ENCODE peak calls at places on chromosomes 3 and 15, in nine cellular contexts. H is T-helper 2 cell; B is DMS 273 treated with DMSO at 0.1 percent for 48 hours; Q is cardiac fibroblast; S is activated CD4-positive, alpha-beta T cell treated with anti-CD3 and anti-CD28 coated beads, Interleukin-2, amount 10 ng/mL, durations not matched to agents 7 days and 5 days; U is nephron progenitor cell; I is left colon; F is HS-5; X is Peyer's patch. K is an unnamed sample.

GRCh38 chr3:159828542-159828943 is 160.1 kb upstream of the IL12A start:
- DNase-seq in H (no peak), B (peak), Q (peak), S (no peak), U (no peak), I (no peak), F (no peak), X (no peak), K (peak)

GRCh38 chr15:36896949-36897348 is 203.4 kb downstream of the MEIS2 start:
- DNase-seq in H (no peak), B (no peak), Q (no peak), S (no peak), U (peak), I (no peak), F (no peak), X (no peak), K (no peak)

GRCh38 chr3:111636506-111636905 is 41.4 kb upstream of the ZBED2 start:
- DNase-seq in H (no peak), B (no peak), Q (peak), S (no peak), U (peak), I (no peak), F (no peak), X (no peak), K (no peak)

GRCh38 chr3:53196575-53197407 is 35.8 kb downstream of the PRKCD start:
- DNase-seq in H (no peak), B (no peak), Q (peak), S (peak), U (peak), I (peak), F (no peak), X (peak), K (peak)

GRCh38 chr3:126270145-126270811 is 86.9 kb downstream of the KLF15 start:
- DNase-seq in H (no peak), B (no peak), Q (peak), S (no peak), U (no peak), I (peak), F (no peak), X (peak), K (no peak)

GRCh38 chr3:120102674-120103073 is 8.4 kb upstream of the GSK3B start:
- DNase-seq in H (no peak), B (peak), Q (no peak), S (no peak), U (no peak), I (no peak), F (no peak), X (no peak), K (no peak)

GRCh38 chr15:77695548-77695947 is 62.8 kb upstream of the LINGO1 start:
- DNase-seq in H (no peak), B (no peak), Q (no peak), S (no peak), U (no peak), I (no peak), F (no peak), X (no peak), K (no peak)

GRCh38 chr3:133756716-133757694 is 10.8 kb downstream of the TF start:
- DNase-seq in H (no peak), B (no peak), Q (no peak), S (no peak), U (no peak), I (no peak), F (no peak), X (no peak), K (no peak)

GRCh38 chr15:51965691-51966090 is 5.9 kb downstream of the LEO1 start:
- DNase-seq in H (no peak), B (no peak), Q (no peak), S (no peak), U (no peak), I (no peak), F (no peak), X (no peak), K (no peak)

GRCh38 chr3:128036119-128036518 is 16.1 kb upstream of the SEC61A1 start:
- DNase-seq in H (no peak), B (no peak), Q (no peak), S (no peak), U (no peak), I (no peak), F (no peak), X (no peak), K (no peak)

GRCh38 chr3:180881065-180881801 is 31.2 kb upstream of the FXR1 start:
- DNase-seq in H (no peak), B (no peak), Q (no peak), S (no peak), U (no peak), I (no peak), F (no peak), X (no peak), K (no peak)

GRCh38 chr3:187952849-187953248 is 201.1 kb upstream of the LPP start:
- DNase-seq in H (no peak), B (no peak), Q (no peak), S (no peak), U (no peak), I (no peak), F (no peak), X (no peak), K (no peak)

GRCh38 chr3:105791134-105791533 is 77.7 kb downstream of the CBLB start:
- DNase-seq in H (no peak), B (no peak), Q (peak), S (no peak), U (no peak), I (no peak), F (peak), X (no peak), K (no peak)

GRCh38 chr3:101667331-101667730 is 9.6 kb downstream of the ZBTB11 start:
- DNase-seq in H (no peak), B (no peak), Q (no peak), S (no peak), U (no peak), I (no peak), F (no peak), X (no peak), K (no peak)

GRCh38 chr15:90001683-90002427 is 731 bp downstream of the ZNF710 start:
- DNase-seq in H (peak), B (no peak), Q (peak), S (peak), U (peak), I (peak), F (no peak), X (peak), K (peak)

GRCh38 chr3:61903074-61903473 is 341.7 kb downstream of the PTPRG start:
- DNase-seq in H (no peak), B (no peak), Q (no peak), S (no peak), U (no peak), I (no peak), F (no peak), X (no peak), K (no peak)

GRCh38 chr3:194369522-194370279 is at the start of gene LRRC15:
- DNase-seq in H (no peak), B (no peak), Q (peak), S (no peak), U (peak), I (peak), F (no peak), X (no peak), K (no peak)

GRCh38 chr15:33201376-33202189 is 7.1 kb upstream of the FMN1 start:
- DNase-seq in H (no peak), B (no peak), Q (no peak), S (peak), U (peak), I (peak), F (no peak), X (peak), K (peak)

GRCh38 chr3:29171583-29171990 is 109.3 kb upstream of the RBMS3 start:
- DNase-seq in H (no peak), B (no peak), Q (peak), S (peak), U (no peak), I (no peak), F (no peak), X (no peak), K (no peak)

GRCh38 chr3:121629601-121630000 is 31.1 kb downstream of the HCLS1 start:
- DNase-seq in H (no peak), B (no peak), Q (no peak), S (no peak), U (no peak), I (no peak), F (no peak), X (no peak), K (no peak)

GRCh38 chr3:176663819-176664218 is 533.5 kb downstream of the TBL1XR1 start:
- DNase-seq in H (no peak), B (peak), Q (peak), S (no peak), U (no peak), I (no peak), F (peak), X (no peak), K (peak)

GRCh38 chr3:149325581-149325980 is 7.9 kb downstream of the TM4SF18 start:
- DNase-seq in H (no peak), B (no peak), Q (no peak), S (no peak), U (no peak), I (no peak), F (no peak), X (no peak), K (no peak)

GRCh38 chr3:50572801-50573371 is 3.6 kb downstream of the HEMK1 start:
- DNase-seq in H (no peak), B (no peak), Q (no peak), S (peak), U (no peak), I (no peak), F (no peak), X (no peak), K (no peak)

GRCh38 chr3:69014022-69014580 is 617 bp upstream of the EOGT start:
- DNase-seq in H (no peak), B (no peak), Q (no peak), S (no peak), U (no peak), I (no peak), F (no peak), X (no peak), K (no peak)

GRCh38 chr3:182485306-182485705 is 308.0 kb upstream of the ATP11B start:
- DNase-seq in H (no peak), B (no peak), Q (no peak), S (no peak), U (no peak), I (no peak), F (no peak), X (no peak), K (no peak)

GRCh38 chr3:133463441-133463860 is 63.6 kb downstream of the BFSP2 start:
- DNase-seq in H (no peak), B (no peak), Q (no peak), S (no peak), U (no peak), I (peak), F (no peak), X (no peak), K (peak)

GRCh38 chr15:78454992-78455391 is 17.0 kb downstream of the IREB2 start:
- DNase-seq in H (no peak), B (no peak), Q (no peak), S (no peak), U (no peak), I (no peak), F (no peak), X (no peak), K (peak)

GRCh38 chr3:151863611-151864010 is 9.8 kb upstream of the SUCNR1 start:
- DNase-seq in H (no peak), B (no peak), Q (peak), S (no peak), U (no peak), I (no peak), F (no peak), X (no peak), K (no peak)

GRCh38 chr3:13002398-13003124 is 70.7 kb downstream of the IQSEC1 start:
- DNase-seq in H (no peak), B (no peak), Q (no peak), S (peak), U (no peak), I (no peak), F (no peak), X (no peak), K (peak)

GRCh38 chr15:41490355-41490754 is 3.3 kb upstream of the ITPKA start:
- DNase-seq in H (no peak), B (peak), Q (peak), S (no peak), U (no peak), I (no peak), F (peak), X (no peak), K (no peak)

GRCh38 chr3:133058243-133058642 is 20.1 kb downstream of the TMEM108 start:
- DNase-seq in H (no peak), B (no peak), Q (no peak), S (no peak), U (no peak), I (no peak), F (no peak), X (no peak), K (no peak)

GRCh38 chr15:101128191-101128590 is 123.7 kb downstream of the CHSY1 start:
- DNase-seq in H (no peak), B (no peak), Q (peak), S (no peak), U (no peak), I (no peak), F (peak), X (no peak), K (peak)

GRCh38 chr3:134065252-134065651 is 35.5 kb upstream of the SLCO2A1 start:
- DNase-seq in H (no peak), B (no peak), Q (no peak), S (no peak), U (no peak), I (no peak), F (no peak), X (no peak), K (no peak)

GRCh38 chr15:57379487-57379886 is 3.2 kb downstream of the CGNL1 start:
- DNase-seq in H (no peak), B (no peak), Q (no peak), S (no peak), U (no peak), I (no peak), F (no peak), X (no peak), K (no peak)

GRCh38 chr3:186524616-186525015 is 19.6 kb downstream of the CRYGS start:
- DNase-seq in H (no peak), B (no peak), Q (no peak), S (no peak), U (no peak), I (no peak), F (no peak), X (no peak), K (no peak)

GRCh38 chr15:79204886-79205285 is 77.6 kb upstream of the ANKRD34C start:
- DNase-seq in H (no peak), B (no peak), Q (no peak), S (no peak), U (no peak), I (no peak), F (no peak), X (no peak), K (no peak)

GRCh38 chr3:10116138-10116460 is 624 bp downstream of the BRK1 start:
- DNase-seq in H (no peak), B (no peak), Q (peak), S (no peak), U (no peak), I (no peak), F (peak), X (no peak), K (no peak)

K was measured in RPMI8226.